ENCODE peak calls at places on chromosome 3, in seven cellular contexts. One of them, this sample, is unnamed. For H3K4me1, the result is how much of the 10 kb centered on the place peaks cover.

GRCh38 chr3:27486328-27486727 is 2.1 kb upstream of the SLC4A7 start:
- DNase-seq in SK-N-SH: no peak
- DNase-seq in stomach: no peak
- DNase-seq in sigmoid colon: no peak
- DNase-seq in GM12878: no peak
- DNase-seq in tibial nerve: no peak
- DNase-seq in A549: no peak
- DNase-seq in this sample: no peak

GRCh38 chr3:60017631-60018030 is 967.8 kb upstream of the CFAP20DC start:
- DNase-seq in SK-N-SH: no peak
- DNase-seq in stomach: no peak
- DNase-seq in sigmoid colon: no peak
- DNase-seq in GM12878: peak
- DNase-seq in tibial nerve: no peak
- DNase-seq in A549: no peak
- DNase-seq in this sample: no peak

GRCh38 chr3:135908737-135909136 is 56.8 kb upstream of the PPP2R3A start:
- DNase-seq in SK-N-SH: no peak
- DNase-seq in stomach: no peak
- DNase-seq in sigmoid colon: no peak
- DNase-seq in GM12878: no peak
- DNase-seq in tibial nerve: no peak
- DNase-seq in A549: no peak
- DNase-seq in this sample: no peak

GRCh38 chr3:101036213-101036618 is 43.0 kb upstream of the ABI3BP start:
- DNase-seq in SK-N-SH: no peak
- DNase-seq in stomach: no peak
- DNase-seq in sigmoid colon: no peak
- DNase-seq in GM12878: no peak
- DNase-seq in tibial nerve: peak
- DNase-seq in A549: peak
- DNase-seq in this sample: no peak

GRCh38 chr3:158709666-158710083 is 22.6 kb downstream of the RARRES1 start:
- DNase-seq in SK-N-SH: no peak
- DNase-seq in stomach: no peak
- DNase-seq in sigmoid colon: no peak
- DNase-seq in GM12878: no peak
- DNase-seq in tibial nerve: no peak
- DNase-seq in A549: peak
- DNase-seq in this sample: no peak

GRCh38 chr3:24245056-24245455 is 249.6 kb downstream of the THRB start:
- DNase-seq in SK-N-SH: no peak
- DNase-seq in stomach: no peak
- DNase-seq in sigmoid colon: no peak
- DNase-seq in GM12878: no peak
- DNase-seq in tibial nerve: no peak
- DNase-seq in A549: no peak
- DNase-seq in this sample: no peak

GRCh38 chr3:186476044-186476468 is 68.1 kb downstream of the CRYGS start:
- DNase-seq in SK-N-SH: peak
- DNase-seq in stomach: no peak
- DNase-seq in sigmoid colon: no peak
- DNase-seq in GM12878: no peak
- DNase-seq in tibial nerve: no peak
- DNase-seq in A549: no peak
- DNase-seq in this sample: no peak

GRCh38 chr3:48244462-48244861 is 3.6 kb downstream of the ZNF589 start:
- DNase-seq in SK-N-SH: no peak
- DNase-seq in stomach: no peak
- DNase-seq in sigmoid colon: no peak
- DNase-seq in GM12878: no peak
- DNase-seq in tibial nerve: no peak
- DNase-seq in A549: no peak
- DNase-seq in this sample: no peak

GRCh38 chr3:38992117-38992779 is 59.5 kb downstream of the SCN11A start:
- DNase-seq in SK-N-SH: no peak
- DNase-seq in stomach: no peak
- DNase-seq in sigmoid colon: no peak
- DNase-seq in GM12878: no peak
- DNase-seq in tibial nerve: no peak
- DNase-seq in A549: peak
- DNase-seq in this sample: no peak

GRCh38 chr3:131789188-131789587 is 245.6 kb downstream of the CPNE4 start:
- DNase-seq in SK-N-SH: no peak
- DNase-seq in stomach: no peak
- DNase-seq in sigmoid colon: no peak
- DNase-seq in GM12878: no peak
- DNase-seq in tibial nerve: no peak
- DNase-seq in A549: no peak
- DNase-seq in this sample: no peak

GRCh38 chr3:24682141-24682547 is 187.5 kb upstream of the THRB start:
- DNase-seq in SK-N-SH: no peak
- DNase-seq in stomach: no peak
- DNase-seq in sigmoid colon: no peak
- DNase-seq in GM12878: no peak
- DNase-seq in tibial nerve: no peak
- DNase-seq in A549: no peak
- DNase-seq in this sample: no peak

GRCh38 chr3:32307591-32307990 is 69.1 kb downstream of the CMTM8 start:
- DNase-seq in SK-N-SH: no peak
- DNase-seq in stomach: no peak
- DNase-seq in sigmoid colon: no peak
- DNase-seq in GM12878: no peak
- DNase-seq in tibial nerve: no peak
- DNase-seq in A549: no peak
- DNase-seq in this sample: no peak

GRCh38 chr3:159844801-159845261 is 143.8 kb upstream of the IL12A start:
- DNase-seq in SK-N-SH: no peak
- DNase-seq in stomach: no peak
- DNase-seq in sigmoid colon: no peak
- DNase-seq in GM12878: no peak
- DNase-seq in tibial nerve: no peak
- DNase-seq in A549: no peak
- DNase-seq in this sample: no peak

GRCh38 chr3:38334656-38335055 is 11.9 kb upstream of the XYLB start:
- DNase-seq in SK-N-SH: no peak
- DNase-seq in stomach: no peak
- DNase-seq in sigmoid colon: no peak
- DNase-seq in GM12878: no peak
- DNase-seq in tibial nerve: no peak
- DNase-seq in A549: no peak
- DNase-seq in this sample: no peak

GRCh38 chr3:147367676-147368075 is 38.7 kb downstream of the ZIC4 start:
- DNase-seq in SK-N-SH: no peak
- DNase-seq in stomach: no peak
- DNase-seq in sigmoid colon: no peak
- DNase-seq in GM12878: no peak
- DNase-seq in tibial nerve: no peak
- DNase-seq in A549: no peak
- DNase-seq in this sample: no peak

GRCh38 chr3:30440880-30441279 is 165.5 kb upstream of the TGFBR2 start:
- DNase-seq in SK-N-SH: no peak
- DNase-seq in stomach: peak
- DNase-seq in sigmoid colon: peak
- DNase-seq in GM12878: no peak
- DNase-seq in tibial nerve: peak
- DNase-seq in A549: no peak
- DNase-seq in this sample: no peak

GRCh38 chr3:198113219-198114053 is 153.4 kb downstream of the LMLN start:
- DNase-seq in SK-N-SH: peak
- DNase-seq in stomach: no peak
- DNase-seq in sigmoid colon: no peak
- DNase-seq in GM12878: no peak
- DNase-seq in tibial nerve: no peak
- DNase-seq in A549: no peak
- DNase-seq in this sample: no peak

GRCh38 chr3:146972726-146973125 is 367.6 kb upstream of the PLSCR5 start:
- DNase-seq in SK-N-SH: no peak
- DNase-seq in stomach: no peak
- DNase-seq in sigmoid colon: no peak
- DNase-seq in GM12878: no peak
- DNase-seq in tibial nerve: no peak
- DNase-seq in A549: no peak
- DNase-seq in this sample: no peak

GRCh38 chr3:139460529-139460928 is 15.8 kb downstream of the RBP2 start:
- DNase-seq in SK-N-SH: no peak
- DNase-seq in stomach: no peak
- DNase-seq in sigmoid colon: no peak
- DNase-seq in GM12878: no peak
- DNase-seq in tibial nerve: no peak
- DNase-seq in A549: no peak
- DNase-seq in this sample: no peak

DNA sequence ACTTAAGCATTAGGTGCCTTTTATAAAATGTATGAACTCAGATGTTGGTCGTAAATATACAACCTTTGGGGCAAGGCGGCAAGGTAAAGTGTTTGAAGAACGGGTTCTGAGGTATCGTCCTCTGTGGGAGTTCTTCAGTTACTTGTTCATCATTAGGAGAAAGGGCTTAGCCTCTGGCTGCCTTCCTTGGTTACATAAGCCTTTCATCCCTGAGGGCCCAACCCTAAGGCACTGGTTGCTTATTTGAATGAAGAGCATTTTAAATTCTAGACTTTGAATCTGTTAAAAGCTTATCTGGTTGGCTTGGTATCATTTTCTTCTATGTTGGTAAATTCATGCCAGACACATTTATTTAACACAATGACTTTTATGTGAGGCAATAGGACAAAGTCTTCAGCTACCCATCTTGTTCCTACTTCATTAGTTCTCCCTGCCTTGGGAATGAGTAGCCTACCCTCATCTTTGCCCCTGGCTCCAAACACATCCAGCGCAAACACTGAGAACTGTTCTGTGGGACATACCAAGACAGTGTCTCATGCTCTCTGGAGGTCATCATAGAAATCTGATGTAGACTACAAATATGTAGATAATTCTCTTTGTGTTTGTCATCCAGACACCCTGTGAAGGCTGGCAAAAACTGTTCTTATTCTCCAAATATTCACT is 12.4 kb upstream of the CCDC80 start:
- DNase-seq in SK-N-SH: no peak
- DNase-seq in stomach: no peak
- DNase-seq in sigmoid colon: peak
- DNase-seq in GM12878: no peak
- DNase-seq in tibial nerve: peak
- DNase-seq in A549: peak
- DNase-seq in this sample: no peak
- H3K4me1 ChIP-seq in SK-N-SH: under half
- H3K4me1 ChIP-seq in stomach: under half
- H3K4me1 ChIP-seq in sigmoid colon: under half
- H3K4me1 ChIP-seq in GM12878: under half
- H3K4me1 ChIP-seq in tibial nerve: under half
- H3K4me1 ChIP-seq in A549: half or more
- H3K4me1 ChIP-seq in this sample: under half

DNA sequence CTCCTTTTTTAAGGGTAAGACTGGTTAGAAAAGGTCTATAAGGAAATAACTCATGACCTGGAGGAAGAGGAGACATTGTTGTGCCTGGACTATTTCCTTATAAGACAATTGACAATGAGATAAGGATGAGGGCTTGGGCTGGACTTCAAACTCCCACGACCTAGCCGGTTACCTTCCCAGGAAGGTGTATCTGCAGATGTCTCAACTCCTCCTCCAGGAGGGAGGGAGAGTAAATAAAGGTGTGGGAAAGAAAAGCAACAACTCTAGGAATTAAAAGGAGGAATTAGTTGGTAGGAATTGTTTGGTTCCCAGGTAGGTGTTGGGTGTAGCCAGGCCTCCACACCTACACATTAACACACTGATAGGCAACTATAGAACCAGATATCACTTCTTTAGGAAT is 97.8 kb upstream of the TBL1XR1 start:
- DNase-seq in SK-N-SH: no peak
- DNase-seq in stomach: no peak
- DNase-seq in sigmoid colon: no peak
- DNase-seq in GM12878: no peak
- DNase-seq in tibial nerve: no peak
- DNase-seq in A549: peak
- DNase-seq in this sample: no peak
- TF ChIP-seq EP300 in SK-N-SH: no peak
- TF ChIP-seq EP300 in stomach: no peak
- TF ChIP-seq EP300 in sigmoid colon: no peak
- TF ChIP-seq EP300 in GM12878: no peak
- TF ChIP-seq EP300 in tibial nerve: no peak
- TF ChIP-seq EP300 in A549: no peak
- TF ChIP-seq EP300 in this sample: no peak

GRCh38 chr3:134644731-134645514 is 5.9 kb downstream of the KY start:
- DNase-seq in SK-N-SH: no peak
- DNase-seq in stomach: no peak
- DNase-seq in sigmoid colon: no peak
- DNase-seq in GM12878: no peak
- DNase-seq in tibial nerve: no peak
- DNase-seq in A549: no peak
- DNase-seq in this sample: no peak

GRCh38 chr3:134643150-134643675 is 7.6 kb downstream of the KY start:
- DNase-seq in SK-N-SH: no peak
- DNase-seq in stomach: peak
- DNase-seq in sigmoid colon: no peak
- DNase-seq in GM12878: no peak
- DNase-seq in tibial nerve: no peak
- DNase-seq in A549: no peak
- DNase-seq in this sample: peak

GRCh38 chr3:134647902-134648760 is 2.7 kb downstream of the KY start:
- DNase-seq in SK-N-SH: no peak
- DNase-seq in stomach: no peak
- DNase-seq in sigmoid colon: no peak
- DNase-seq in GM12878: no peak
- DNase-seq in tibial nerve: no peak
- DNase-seq in A549: no peak
- DNase-seq in this sample: no peak

GRCh38 chr3:134645515-134645914 is 5.3 kb downstream of the KY start:
- DNase-seq in SK-N-SH: no peak
- DNase-seq in stomach: no peak
- DNase-seq in sigmoid colon: no peak
- DNase-seq in GM12878: no peak
- DNase-seq in tibial nerve: no peak
- DNase-seq in A549: no peak
- DNase-seq in this sample: no peak

GRCh38 chr3:134646086-134646485 is 4.7 kb downstream of the KY start:
- DNase-seq in SK-N-SH: no peak
- DNase-seq in stomach: no peak
- DNase-seq in sigmoid colon: no peak
- DNase-seq in GM12878: no peak
- DNase-seq in tibial nerve: no peak
- DNase-seq in A549: no peak
- DNase-seq in this sample: no peak
- H3K4me1 ChIP-seq in SK-N-SH: under half
- H3K4me1 ChIP-seq in stomach: under half
- H3K4me1 ChIP-seq in sigmoid colon: under half
- H3K4me1 ChIP-seq in GM12878: under half
- H3K4me1 ChIP-seq in tibial nerve: under half
- H3K4me1 ChIP-seq in A549: under half
- H3K4me1 ChIP-seq in this sample: under half

GRCh38 chr3:123419156-123419849 is 29.6 kb downstream of the ADCY5 start:
- DNase-seq in SK-N-SH: no peak
- DNase-seq in stomach: no peak
- DNase-seq in sigmoid colon: no peak
- DNase-seq in GM12878: no peak
- DNase-seq in tibial nerve: no peak
- DNase-seq in A549: no peak
- DNase-seq in this sample: no peak
- TF ChIP-seq EP300 in SK-N-SH: no peak
- TF ChIP-seq EP300 in stomach: no peak
- TF ChIP-seq EP300 in sigmoid colon: no peak
- TF ChIP-seq EP300 in GM12878: no peak
- TF ChIP-seq EP300 in tibial nerve: no peak
- TF ChIP-seq EP300 in A549: no peak
- TF ChIP-seq EP300 in this sample: no peak

GRCh38 chr3:141275973-141276372 is 44.3 kb downstream of the PXYLP1 start:
- DNase-seq in SK-N-SH: no peak
- DNase-seq in stomach: no peak
- DNase-seq in sigmoid colon: no peak
- DNase-seq in GM12878: no peak
- DNase-seq in tibial nerve: no peak
- DNase-seq in A549: peak
- DNase-seq in this sample: no peak
- H3K4me1 ChIP-seq in SK-N-SH: under half
- H3K4me1 ChIP-seq in stomach: under half
- H3K4me1 ChIP-seq in sigmoid colon: under half
- H3K4me1 ChIP-seq in GM12878: under half
- H3K4me1 ChIP-seq in tibial nerve: under half
- H3K4me1 ChIP-seq in A549: under half
- H3K4me1 ChIP-seq in this sample: under half

This sample was measured in ovary.